ENCODE peak calls at places on chromosome 15, in eight cellular contexts. C is activated CD4-positive, alpha-beta T cell treated with anti-CD3 and anti-CD28 coated beads for 48 hours; I is HCT116; P is H54; T is GDM1; D is AG10803; O is activated T-cell treated with anti-CD3 and anti-CD28 coated beads, Interleukin-2, amount 50 U/mL, for 72 hours; E is AG08396. H is an unnamed sample.

GRCh38 chr15:58460872-58461271 is 29.1 kb downstream of the LIPC start:
- DNase-seq in C (no peak), I (no peak), P (no peak), T (no peak), D (no peak), O (no peak), E (no peak), H (no peak)

GRCh38 chr15:40097968-40098476 is 10.7 kb downstream of the BMF start:
- DNase-seq in C (no peak), I (no peak), P (no peak), T (peak), D (peak), O (no peak), E (no peak), H (no peak)

GRCh38 chr15:78509726-78510312 is 2.4 kb downstream of the HYKK start:
- DNase-seq in C (no peak), I (no peak), P (no peak), T (no peak), D (no peak), O (no peak), E (no peak), H (no peak)

GRCh38 chr15:90611157-90611556 is 81.4 kb downstream of the CRTC3 start:
- DNase-seq in C (no peak), I (no peak), P (no peak), T (no peak), D (no peak), O (no peak), E (no peak), H (no peak)

GRCh38 chr15:85587707-85588441 is 206.9 kb downstream of the KLHL25 start:
- DNase-seq in C (no peak), I (peak), P (peak), T (no peak), D (peak), O (no peak), E (no peak), H (no peak)

GRCh38 chr15:90895571-90896117 is 7.5 kb upstream of the MAN2A2 start:
- DNase-seq in C (no peak), I (no peak), P (no peak), T (no peak), D (no peak), O (no peak), E (no peak), H (no peak)

GRCh38 chr15:78563092-78563491 is 2.2 kb upstream of the CHRNA5 start:
- DNase-seq in C (no peak), I (no peak), P (no peak), T (no peak), D (no peak), O (no peak), E (no peak), H (no peak)

GRCh38 chr15:27784107-27784506 is 315.0 kb downstream of the OCA2 start:
- DNase-seq in C (no peak), I (no peak), P (no peak), T (no peak), D (no peak), O (no peak), E (no peak), H (no peak)

GRCh38 chr15:96365781-96366525 is 35.5 kb downstream of the NR2F2 start:
- DNase-seq in C (no peak), I (no peak), P (no peak), T (no peak), D (no peak), O (no peak), E (peak), H (no peak)

GRCh38 chr15:69415381-69415780 is 1.2 kb downstream of the KIF23 start:
- DNase-seq in C (no peak), I (no peak), P (no peak), T (no peak), D (peak), O (no peak), E (no peak), H (no peak)

GRCh38 chr15:79724804-79725203 is 172.0 kb downstream of the MTHFS start:
- DNase-seq in C (no peak), I (no peak), P (no peak), T (no peak), D (no peak), O (no peak), E (no peak), H (no peak)

GRCh38 chr15:100160953-100161352 is 180.8 kb downstream of the ADAMTS17 start:
- DNase-seq in C (no peak), I (no peak), P (no peak), T (no peak), D (no peak), O (no peak), E (no peak), H (no peak)

H was measured in activated CD8-positive, alpha-beta T cell treated with anti-CD3 and anti-CD28 coated beads for 36 hours.